ENCODE peak calls at places on chromosomes 16 and 17, in five cellular contexts. T is K562, J is A549, L is H1, P is HepG2. O is an unnamed sample.
A peak's percentile ranks its signal among the peaks of the same experiment; 100 is the strongest.

GRCh38 chr17:62727916-62728672 is 80.0 kb downstream of the MARCHF10 start:
- DNase-seq in J (no peak), T (no peak), P (no peak), L (no peak), O (no peak)

GRCh38 chr16:58128181-58128631 is 975 bp downstream of the CFAP20 start:
- DNase-seq in P (peak; percentile 34), L (no peak), T (no peak), J (no peak), O (no peak)

GRCh38 chr16:85136705-85137322 is 24.5 kb upstream of the CIBAR2 start:
- DNase-seq in J (no peak), P (peak; percentile 95), T (no peak), L (no peak), O (no peak)

GRCh38 chr17:13272296-13272695 is 254.5 kb upstream of the ELAC2 start:
- DNase-seq in L (no peak), T (no peak), J (no peak), P (no peak), O (no peak)

GRCh38 chr16:56632160-56632847 is at the start of gene MT1M:
- DNase-seq in T (no peak), J (no peak), L (peak; percentile 75), P (no peak), O (no peak)

GRCh38 chr17:60381958-60382357 is 10.0 kb downstream of the USP32 start:
- DNase-seq in J (no peak), T (no peak), L (no peak), P (no peak), O (no peak)

GRCh38 chr17:1787301-1787902 is 25.5 kb downstream of the SERPINF1 start:
- DNase-seq in J (peak; percentile 99), L (no peak), P (peak; percentile 29), T (no peak), O (peak; percentile 96)

GRCh38 chr17:45812102-45812501 is 28.0 kb downstream of the CRHR1 start:
- DNase-seq in T (peak; percentile 25), L (no peak), P (peak; percentile 29), J (peak; percentile 40), O (no peak)

GRCh38 chr16:78640886-78641285 is 541.4 kb downstream of the WWOX start:
- DNase-seq in L (no peak), T (no peak), J (no peak), P (no peak), O (no peak)

GRCh38 chr16:89958596-89958995 is 10.0 kb downstream of the DEF8 start:
- DNase-seq in L (no peak), T (no peak), P (no peak), J (no peak), O (no peak)

GRCh38 chr17:20896153-20896649 is 146.6 kb downstream of the USP22 start:
- DNase-seq in J (no peak), T (no peak), L (no peak), P (no peak), O (peak; percentile 1)

GRCh38 chr16:57147381-57148191 is 38.3 kb downstream of the PSME3IP1 start:
- DNase-seq in L (no peak), P (no peak), J (no peak), T (no peak), O (peak; percentile 46)

GRCh38 chr17:19660219-19660870 is 11.8 kb downstream of the ALDH3A2 start:
- DNase-seq in T (no peak), J (no peak), P (peak; percentile 98), L (no peak), O (no peak)

GRCh38 chr17:51662204-51663056 is 402.1 kb downstream of the UTP18 start:
- DNase-seq in L (no peak), T (no peak), J (no peak), P (no peak), O (no peak)

GRCh38 chr16:56262148-56262878 is 71.0 kb downstream of the GNAO1 start:
- DNase-seq in J (no peak), L (no peak), T (peak; percentile 87), P (no peak), O (no peak)

GRCh38 chr17:82805254-82805653 is 34.6 kb downstream of the ZNF750 start:
- DNase-seq in P (no peak), T (no peak), J (no peak), L (no peak), O (no peak)

GRCh38 chr17:82803185-82803584 is 36.6 kb downstream of the ZNF750 start:
- DNase-seq in T (no peak), L (no peak), J (no peak), P (no peak), O (no peak)

GRCh38 chr17:82805823-82806222 is 34.0 kb downstream of the ZNF750 start:
- DNase-seq in T (no peak), L (no peak), P (no peak), J (no peak), O (no peak)

GRCh38 chr17:82803606-82804005 is 36.2 kb downstream of the ZNF750 start:
- DNase-seq in P (no peak), J (no peak), L (no peak), T (no peak), O (no peak)

DNA sequence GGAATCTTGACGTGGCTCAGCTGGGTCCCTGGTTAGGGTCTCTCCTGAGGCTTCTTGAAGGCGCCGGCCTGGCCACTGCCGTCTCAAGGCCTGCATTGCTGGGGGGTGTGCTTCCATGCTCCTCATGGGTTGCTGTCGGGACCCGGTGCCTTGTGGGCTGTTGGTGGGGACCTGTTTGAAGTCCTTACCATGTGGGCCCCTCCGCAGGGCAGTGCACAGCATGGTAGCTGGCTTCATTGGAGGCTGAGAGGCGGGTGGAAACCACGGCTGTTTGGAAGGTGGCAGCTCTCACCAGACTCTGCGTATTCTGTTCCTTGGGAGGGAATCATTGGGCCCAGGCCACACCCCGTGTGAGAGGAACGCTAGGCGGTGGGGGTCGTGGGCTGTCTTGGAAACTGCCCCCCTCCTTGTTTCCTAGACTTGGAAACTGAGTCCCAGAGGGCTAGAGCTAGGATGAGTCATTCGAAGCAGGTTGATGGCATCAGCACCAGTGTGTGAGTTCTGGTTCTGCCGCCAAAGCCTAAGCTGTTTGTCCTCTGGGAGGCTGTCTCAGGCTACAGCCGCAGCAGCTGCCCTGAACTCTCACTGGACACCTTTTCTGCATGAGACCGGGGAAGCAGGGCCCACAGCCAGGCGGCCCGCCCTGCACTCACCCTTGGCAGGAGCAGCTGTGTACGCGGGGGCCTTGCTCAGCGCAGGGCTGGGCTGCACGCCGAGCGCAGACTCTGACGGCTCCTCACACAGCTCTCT is 35.2 kb downstream of the ZNF750 start:
- DNase-seq in P (no peak), J (no peak), L (no peak), T (no peak), O (peak; percentile 41)
- TF ChIP-seq MAFK in P (no peak), J (no peak), L (no peak), T (no peak), O (no peak)

GRCh38 chr16:3846595-3847091 is 33.9 kb downstream of the CREBBP start:
- DNase-seq in J (no peak), T (peak; percentile 85), L (no peak), P (no peak), O (no peak)

GRCh38 chr16:3854740-3855139 is 25.8 kb downstream of the CREBBP start:
- DNase-seq in J (no peak), L (no peak), T (no peak), P (no peak), O (no peak)

GRCh38 chr16:3846087-3846486 is 34.4 kb downstream of the CREBBP start:
- DNase-seq in J (no peak), L (no peak), P (no peak), T (no peak), O (no peak)

GRCh38 chr16:3850544-3850899 is 30.0 kb downstream of the CREBBP start:
- DNase-seq in J (no peak), T (no peak), L (no peak), P (no peak), O (no peak)

DNA sequence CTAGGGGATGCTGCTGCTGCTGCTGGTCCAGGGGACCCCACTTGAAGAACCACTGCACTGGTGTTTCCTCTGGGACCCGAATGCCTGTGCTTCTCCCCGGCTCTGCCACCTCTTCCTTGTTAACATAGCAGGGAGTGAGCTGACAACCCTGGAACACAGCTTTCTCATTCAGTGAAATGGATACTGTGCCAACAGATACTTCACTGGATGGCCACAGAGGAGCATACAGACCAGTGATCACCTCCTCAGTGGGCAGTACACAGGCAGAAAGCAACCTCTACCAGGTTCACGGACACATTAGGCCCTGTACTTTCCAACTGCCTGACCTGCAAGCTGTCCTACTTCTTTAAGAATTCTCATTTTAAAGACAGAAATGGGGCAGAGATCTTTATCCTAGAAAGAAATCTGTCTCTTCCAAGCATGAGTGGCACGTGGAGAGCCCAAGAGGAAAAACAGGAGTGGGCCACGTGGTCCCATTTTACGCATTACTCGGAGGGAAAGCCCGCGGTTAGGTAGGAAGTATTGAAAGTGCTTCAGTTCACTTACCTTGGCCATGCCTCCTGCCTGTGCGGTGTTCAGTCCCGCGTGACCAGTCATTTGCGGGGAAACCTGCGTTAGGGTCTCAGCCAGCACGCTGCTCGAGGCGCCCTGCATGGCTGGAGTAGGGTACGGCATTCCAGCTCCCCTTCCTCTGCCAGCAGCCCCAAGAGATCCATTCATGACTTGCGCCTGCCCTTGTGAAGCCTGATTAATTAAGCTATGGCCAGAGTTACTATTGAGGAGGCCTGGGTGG is 30.6 kb downstream of the CREBBP start:
- DNase-seq in T (no peak), L (no peak), P (no peak), J (no peak), O (no peak)
- TF ChIP-seq MAFK in T (no peak), L (no peak), P (no peak), J (no peak), O (no peak)

GRCh38 chr16:2755158-2755557 is 2.7 kb downstream of the SRRM2 start:
- DNase-seq in T (no peak), J (no peak), L (no peak), P (no peak), O (no peak)

GRCh38 chr16:2751577-2752034 is 832 bp upstream of the SRRM2 start:
- DNase-seq in P (peak; percentile 83), J (peak; percentile 82), L (no peak), T (no peak), O (no peak)

GRCh38 chr16:2752850-2753522 is 548 bp downstream of the SRRM2 start:
- DNase-seq in L (no peak), T (peak; percentile 91), J (peak; percentile 81), P (peak; percentile 56), O (peak; percentile 77)

GRCh38 chr16:2752035-2752849 is at the start of gene SRRM2:
- DNase-seq in J (peak; percentile 96), T (peak; percentile 83), L (peak; percentile 96), P (peak; percentile 90), O (peak; percentile 95)

DNA sequence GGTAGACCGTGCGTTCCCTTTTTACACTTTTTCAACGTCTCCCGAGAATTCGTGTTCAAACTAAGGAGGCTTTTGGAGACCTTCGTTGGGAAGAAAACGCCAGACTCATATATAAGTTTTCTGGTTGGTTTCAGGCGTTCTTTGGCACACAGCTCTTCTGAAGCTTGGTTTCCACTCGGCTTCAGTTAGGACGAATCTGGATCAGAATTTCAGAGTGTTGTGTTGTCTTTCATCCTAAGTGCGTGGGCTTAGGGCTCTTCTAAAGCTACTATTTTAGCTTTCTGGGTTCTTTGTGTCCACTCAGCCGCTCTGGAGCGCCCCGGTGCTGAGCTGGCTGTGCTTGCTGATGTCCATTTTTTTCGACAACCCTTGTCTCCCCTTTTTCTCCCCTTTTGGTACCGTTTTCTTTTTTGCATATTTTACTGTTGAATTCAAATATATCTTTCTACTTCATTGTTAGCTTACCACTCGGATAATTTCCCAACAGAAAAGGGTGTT is 1.1 kb downstream of the SRRM2 start:
- DNase-seq in J (no peak), L (no peak), P (no peak), T (no peak), O (no peak)
- TF ChIP-seq MAFK in J (no peak), L (no peak), P (no peak), T (no peak), O (no peak)

DNA sequence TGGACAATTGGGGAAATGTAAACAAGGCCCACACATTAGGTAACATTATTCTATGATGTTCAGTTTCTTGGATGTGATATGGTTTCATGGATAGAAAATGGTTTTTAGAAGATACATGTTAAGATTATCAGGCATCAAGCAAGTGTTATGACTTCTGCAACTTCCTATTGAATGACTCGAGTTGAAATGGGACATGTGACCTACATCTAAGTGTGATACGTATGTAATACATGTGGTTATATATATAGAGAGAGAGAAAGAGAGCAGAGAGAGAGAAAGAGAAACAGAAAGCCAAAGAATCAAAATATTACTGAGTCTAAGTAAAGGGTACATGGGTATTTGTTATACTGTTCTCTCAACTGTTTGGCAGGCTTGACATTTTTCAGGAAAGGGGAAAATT is 1.7 kb downstream of the TMEM170A start:
- DNase-seq in P (no peak), T (no peak), L (no peak), J (no peak), O (no peak)
- TF ChIP-seq MAFK in P (no peak), T (no peak), L (no peak), J (no peak), O (no peak)

O was measured in IMR-90.